ENCODE peak calls at places on chromosomes 4 and X, in seven cellular contexts. C, M, A, R, U, X and I are unnamed samples. For H3K27me3 and H3K4me1, the result is how much of the 10 kb centered on the place peaks cover.

GRCh38 chr4:110091426-110091825 is 107.0 kb downstream of the ELOVL6 start:
- DNase-seq in U (no peak), C (no peak), R (no peak), X (no peak), A (no peak), M (no peak), I (no peak)

GRCh38 chr4:8303081-8303480 is 33.5 kb downstream of the HTRA3 start:
- DNase-seq in M (no peak), X (no peak), R (peak), U (no peak), A (no peak), C (no peak), I (peak)

GRCh38 chr4:14596437-14596836 is 405.8 kb upstream of the CPEB2 start:
- DNase-seq in M (no peak), X (no peak), R (no peak), U (no peak), C (no peak), A (no peak), I (no peak)

GRCh38 chrX:16278927-16279326 is 111.6 kb downstream of the MAGEB17 start:
- DNase-seq in M (no peak), C (peak), X (no peak), A (peak), R (no peak), U (peak), I (no peak)

GRCh38 chr4:152188801-152189200 is 347.1 kb downstream of the FBXW7 start:
- DNase-seq in M (no peak), A (no peak), R (no peak), U (no peak), C (no peak), X (no peak), I (no peak)

GRCh38 chr4:106627071-106627470 is 258.5 kb upstream of the GIMD1 start:
- DNase-seq in X (no peak), A (no peak), M (no peak), C (no peak), R (no peak), U (no peak), I (no peak)

GRCh38 chr4:8637456-8637984 is 45.0 kb downstream of the CPZ start:
- DNase-seq in M (no peak), C (no peak), U (no peak), A (no peak), R (no peak), X (no peak), I (no peak)

GRCh38 chrX:39244146-39244545 is 442.9 kb downstream of the MID1IP1 start:
- DNase-seq in C (no peak), X (no peak), U (no peak), R (no peak), M (no peak), A (no peak), I (no peak)

GRCh38 chr4:179272282-179272681 is 1830.0 kb upstream of the AGA start:
- DNase-seq in X (no peak), M (no peak), R (no peak), C (no peak), A (no peak), U (peak), I (no peak)

GRCh38 chr4:173521474-173522159 is 8.4 kb downstream of the HAND2 start:
- DNase-seq in X (no peak), A (no peak), C (peak), U (peak), R (no peak), M (no peak), I (no peak)
- H3K27me3 ChIP-seq in X (half or more), A (half or more), C (half or more), U (half or more), R (half or more), M (half or more), I (under half)

GRCh38 chr4:77820836-77821561 is 1.8 kb upstream of the CNOT6L start:
- DNase-seq in A (no peak), C (no peak), M (no peak), R (peak), U (no peak), X (no peak), I (no peak)

GRCh38 chr4:77819409-77819835 is 254 bp upstream of the CNOT6L start:
- DNase-seq in R (no peak), M (no peak), C (no peak), U (peak), A (no peak), X (no peak), I (no peak)

GRCh38 chr4:77818667-77819408 is at the start of gene CNOT6L:
- DNase-seq in C (peak), X (peak), U (peak), R (peak), A (no peak), M (peak), I (peak)

GRCh38 chr4:77819836-77820679 is 890 bp upstream of the CNOT6L start:
- DNase-seq in M (peak), R (peak), A (peak), U (peak), C (peak), X (peak), I (peak)

DNA sequence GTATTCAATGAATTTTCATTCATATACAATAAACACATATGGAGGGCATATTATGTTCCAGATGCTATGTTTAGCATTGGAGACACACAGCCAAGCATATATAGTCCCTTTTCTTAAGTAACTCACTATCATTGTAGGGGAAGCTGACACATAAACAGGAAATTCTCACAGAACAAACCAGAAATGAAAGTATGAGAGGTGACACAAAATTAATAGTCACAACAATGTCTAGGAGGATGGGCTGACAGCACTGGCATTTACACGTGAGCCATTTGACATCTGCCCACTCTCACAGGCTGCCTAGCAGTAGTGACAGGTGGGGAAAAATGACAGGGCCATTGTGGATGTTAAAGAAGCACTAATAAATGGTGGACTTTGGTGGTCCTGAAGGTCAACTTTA is 2.6 kb upstream of the CNOT6L start:
- DNase-seq in X (no peak), U (no peak), C (no peak), R (no peak), M (no peak), A (no peak), I (no peak)
- H3K4me3 ChIP-seq in X (peak), U (no peak), C (no peak), R (no peak), M (no peak), A (no peak), I (peak)

DNA sequence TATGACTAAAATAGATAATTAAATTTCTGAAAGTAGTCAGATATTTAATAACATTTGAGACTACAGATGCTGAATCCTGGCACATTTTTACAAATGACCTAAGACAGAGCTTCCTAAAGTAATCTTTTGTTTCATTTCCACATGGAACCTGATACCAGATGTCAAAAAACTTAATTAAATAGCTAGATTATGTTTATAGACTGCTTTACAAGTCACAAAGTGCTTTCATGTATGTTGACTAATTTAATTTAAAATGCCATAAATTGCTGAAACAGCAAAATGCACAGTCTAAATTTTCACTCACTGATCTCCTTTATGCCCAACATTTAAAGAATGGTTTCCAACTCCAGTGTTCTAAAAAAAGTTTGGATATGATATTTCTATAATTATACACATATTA is 299.1 kb upstream of the TBX22 start:
- DNase-seq in C (no peak), A (no peak), R (no peak), M (no peak), X (no peak), U (no peak), I (no peak)
- H3K4me1 ChIP-seq in C (under half), A (under half), R (under half), M (under half), X (under half), U (under half), I (under half)

GRCh38 chr4:41572414-41572986 is 34.5 kb downstream of the LIMCH1 start:
- DNase-seq in C (no peak), U (no peak), A (no peak), M (no peak), X (peak), R (no peak), I (no peak)
- H3K27me3 ChIP-seq in C (under half), U (under half), A (under half), M (under half), X (under half), R (under half), I (under half)

GRCh38 chr4:77861500-77861899 is 1.1 kb upstream of the MRPL1 start:
- DNase-seq in A (no peak), U (peak), C (no peak), R (no peak), X (no peak), M (no peak), I (no peak)
- H3K4me3 ChIP-seq in A (no peak), U (peak), C (peak), R (peak), X (peak), M (peak), I (peak)

GRCh38 chr4:78078101-78078500 is 21.0 kb downstream of the FRAS1 start:
- DNase-seq in R (no peak), A (no peak), X (no peak), M (no peak), C (no peak), U (no peak), I (no peak)
- H3K4me1 ChIP-seq in R (under half), A (under half), X (under half), M (under half), C (under half), U (under half), I (under half)

GRCh38 chrX:136953867-136954787 is 73.6 kb upstream of the RBMX start:
- DNase-seq in R (peak), C (peak), A (peak), M (peak), U (peak), X (no peak), I (peak)

GRCh38 chrX:136954930-136955329 is 74.4 kb upstream of the RBMX start:
- DNase-seq in X (no peak), R (no peak), M (no peak), A (no peak), U (peak), C (peak), I (no peak)

GRCh38 chrX:136950206-136950605 is 69.7 kb upstream of the RBMX start:
- DNase-seq in X (no peak), M (no peak), U (no peak), A (no peak), R (no peak), C (no peak), I (no peak)
- H3K27me3 ChIP-seq in X (under half), M (under half), U (under half), A (under half), R (under half), C (under half), I (under half)

GRCh38 chr4:184815046-184815877 is 10.5 kb downstream of the ACSL1 start:
- DNase-seq in A (no peak), C (peak), M (peak), U (no peak), R (peak), X (peak), I (peak)
- H3K4me3 ChIP-seq in A (no peak), C (no peak), M (no peak), U (no peak), R (peak), X (peak), I (peak)